ENCODE peak calls at places on chromosomes 11 and 22, in seven cellular contexts. One of them, this sample, is unnamed.

GRCh38 chr11:123174196-123175183 is 20.6 kb downstream of the CLMP start:
- DNase-seq in left ventricle myocardium inferior: no peak
- DNase-seq in epithelial cell of proximal tubule: peak; percentile 91
- DNase-seq in esophagus muscularis mucosa: no peak
- DNase-seq in kidney epithelial cell: peak; percentile 77
- DNase-seq in cardiac muscle cell: no peak
- DNase-seq in brain microvascular endothelial cell: peak; percentile 78
- DNase-seq in this sample: peak; percentile 85

GRCh38 chr22:45072322-45072903 is 62.6 kb upstream of the PHF21B start:
- DNase-seq in epithelial cell of proximal tubule: no peak
- DNase-seq in left ventricle myocardium inferior: no peak
- DNase-seq in cardiac muscle cell: no peak
- DNase-seq in esophagus muscularis mucosa: no peak
- DNase-seq in kidney epithelial cell: peak; percentile 62
- DNase-seq in brain microvascular endothelial cell: peak; percentile 54
- DNase-seq in this sample: peak; percentile 91

GRCh38 chr22:23266780-23267179 is 86.5 kb downstream of the BCR start:
- DNase-seq in left ventricle myocardium inferior: no peak
- DNase-seq in kidney epithelial cell: no peak
- DNase-seq in epithelial cell of proximal tubule: no peak
- DNase-seq in cardiac muscle cell: no peak
- DNase-seq in esophagus muscularis mucosa: no peak
- DNase-seq in brain microvascular endothelial cell: no peak
- DNase-seq in this sample: no peak

GRCh38 chr11:92964471-92964870 is 5.0 kb upstream of the MTNR1B start:
- DNase-seq in left ventricle myocardium inferior: no peak
- DNase-seq in esophagus muscularis mucosa: no peak
- DNase-seq in cardiac muscle cell: no peak
- DNase-seq in epithelial cell of proximal tubule: no peak
- DNase-seq in brain microvascular endothelial cell: no peak
- DNase-seq in kidney epithelial cell: no peak
- DNase-seq in this sample: no peak

GRCh38 chr11:71461696-71462095 is 8.7 kb downstream of the NADSYN1 start:
- DNase-seq in brain microvascular endothelial cell: no peak
- DNase-seq in cardiac muscle cell: no peak
- DNase-seq in left ventricle myocardium inferior: no peak
- DNase-seq in esophagus muscularis mucosa: no peak
- DNase-seq in kidney epithelial cell: no peak
- DNase-seq in epithelial cell of proximal tubule: no peak
- DNase-seq in this sample: no peak

GRCh38 chr11:27694992-27695391 is 5.3 kb downstream of the BDNF start:
- DNase-seq in left ventricle myocardium inferior: no peak
- DNase-seq in cardiac muscle cell: no peak
- DNase-seq in brain microvascular endothelial cell: no peak
- DNase-seq in kidney epithelial cell: no peak
- DNase-seq in epithelial cell of proximal tubule: no peak
- DNase-seq in esophagus muscularis mucosa: no peak
- DNase-seq in this sample: no peak

GRCh38 chr11:91104237-91104636 is 881.4 kb upstream of the CHORDC1 start:
- DNase-seq in brain microvascular endothelial cell: peak; percentile 52
- DNase-seq in left ventricle myocardium inferior: no peak
- DNase-seq in epithelial cell of proximal tubule: no peak
- DNase-seq in cardiac muscle cell: no peak
- DNase-seq in esophagus muscularis mucosa: no peak
- DNase-seq in kidney epithelial cell: peak; percentile 2
- DNase-seq in this sample: no peak

GRCh38 chr11:122044086-122044485 is 71.9 kb downstream of the BLID start:
- DNase-seq in kidney epithelial cell: no peak
- DNase-seq in epithelial cell of proximal tubule: no peak
- DNase-seq in esophagus muscularis mucosa: no peak
- DNase-seq in brain microvascular endothelial cell: no peak
- DNase-seq in cardiac muscle cell: no peak
- DNase-seq in left ventricle myocardium inferior: no peak
- DNase-seq in this sample: no peak

GRCh38 chr11:47083913-47084312 is 92.8 kb downstream of the ARFGAP2 start:
- DNase-seq in brain microvascular endothelial cell: no peak
- DNase-seq in epithelial cell of proximal tubule: no peak
- DNase-seq in cardiac muscle cell: no peak
- DNase-seq in left ventricle myocardium inferior: no peak
- DNase-seq in kidney epithelial cell: no peak
- DNase-seq in esophagus muscularis mucosa: no peak
- DNase-seq in this sample: no peak

GRCh38 chr11:77244277-77245014 is 57.0 kb downstream of the GDPD4 start:
- DNase-seq in brain microvascular endothelial cell: peak; percentile 36
- DNase-seq in left ventricle myocardium inferior: no peak
- DNase-seq in kidney epithelial cell: no peak
- DNase-seq in cardiac muscle cell: no peak
- DNase-seq in epithelial cell of proximal tubule: no peak
- DNase-seq in esophagus muscularis mucosa: no peak
- DNase-seq in this sample: peak; percentile 14

GRCh38 chr11:69295995-69296889 is 2.3 kb downstream of the MYEOV start:
- DNase-seq in epithelial cell of proximal tubule: no peak
- DNase-seq in left ventricle myocardium inferior: peak; percentile 54
- DNase-seq in esophagus muscularis mucosa: no peak
- DNase-seq in kidney epithelial cell: no peak
- DNase-seq in brain microvascular endothelial cell: peak; percentile 61
- DNase-seq in cardiac muscle cell: no peak
- DNase-seq in this sample: no peak

GRCh38 chr11:104995001-104995408 is 26.6 kb upstream of the CASP4 start:
- DNase-seq in epithelial cell of proximal tubule: no peak
- DNase-seq in left ventricle myocardium inferior: no peak
- DNase-seq in kidney epithelial cell: no peak
- DNase-seq in cardiac muscle cell: no peak
- DNase-seq in esophagus muscularis mucosa: no peak
- DNase-seq in brain microvascular endothelial cell: no peak
- DNase-seq in this sample: no peak

GRCh38 chr11:60887531-60887930 is 18.9 kb downstream of the PRPF19 start:
- DNase-seq in kidney epithelial cell: no peak
- DNase-seq in esophagus muscularis mucosa: no peak
- DNase-seq in cardiac muscle cell: peak; percentile 55
- DNase-seq in epithelial cell of proximal tubule: no peak
- DNase-seq in brain microvascular endothelial cell: peak; percentile 60
- DNase-seq in left ventricle myocardium inferior: no peak
- DNase-seq in this sample: peak; percentile 26

GRCh38 chr11:59185412-59185811 is 13.5 kb downstream of the DTX4 start:
- DNase-seq in left ventricle myocardium inferior: no peak
- DNase-seq in kidney epithelial cell: no peak
- DNase-seq in esophagus muscularis mucosa: no peak
- DNase-seq in brain microvascular endothelial cell: no peak
- DNase-seq in epithelial cell of proximal tubule: no peak
- DNase-seq in cardiac muscle cell: no peak
- DNase-seq in this sample: no peak

GRCh38 chr11:78883506-78883905 is 308.8 kb upstream of the NARS2 start:
- DNase-seq in cardiac muscle cell: no peak
- DNase-seq in epithelial cell of proximal tubule: no peak
- DNase-seq in brain microvascular endothelial cell: no peak
- DNase-seq in left ventricle myocardium inferior: no peak
- DNase-seq in kidney epithelial cell: no peak
- DNase-seq in esophagus muscularis mucosa: no peak
- DNase-seq in this sample: no peak

GRCh38 chr11:92123540-92123939 is 101.1 kb upstream of the FAT3 start:
- DNase-seq in left ventricle myocardium inferior: no peak
- DNase-seq in esophagus muscularis mucosa: no peak
- DNase-seq in epithelial cell of proximal tubule: no peak
- DNase-seq in cardiac muscle cell: no peak
- DNase-seq in brain microvascular endothelial cell: peak; percentile 13
- DNase-seq in kidney epithelial cell: peak; percentile 35
- DNase-seq in this sample: no peak

GRCh38 chr11:926341-926916 is 759 bp downstream of the AP2A2 start:
- DNase-seq in left ventricle myocardium inferior: no peak
- DNase-seq in esophagus muscularis mucosa: no peak
- DNase-seq in kidney epithelial cell: no peak
- DNase-seq in cardiac muscle cell: peak; percentile 45
- DNase-seq in brain microvascular endothelial cell: peak; percentile 37
- DNase-seq in epithelial cell of proximal tubule: no peak
- DNase-seq in this sample: peak; percentile 53

GRCh38 chr11:2097356-2097997 is 41.7 kb downstream of the IGF2 start:
- DNase-seq in esophagus muscularis mucosa: no peak
- DNase-seq in kidney epithelial cell: peak; percentile 35
- DNase-seq in left ventricle myocardium inferior: peak; percentile 65
- DNase-seq in epithelial cell of proximal tubule: no peak
- DNase-seq in cardiac muscle cell: peak; percentile 50
- DNase-seq in brain microvascular endothelial cell: peak; percentile 78
- DNase-seq in this sample: no peak

GRCh38 chr22:34243023-34243422 is 322.7 kb upstream of the LARGE1 start:
- DNase-seq in brain microvascular endothelial cell: no peak
- DNase-seq in cardiac muscle cell: no peak
- DNase-seq in kidney epithelial cell: no peak
- DNase-seq in esophagus muscularis mucosa: no peak
- DNase-seq in epithelial cell of proximal tubule: no peak
- DNase-seq in left ventricle myocardium inferior: peak; percentile 24
- DNase-seq in this sample: no peak

GRCh38 chr11:75380716-75381420 is 18.4 kb upstream of the RPS3 start:
- DNase-seq in esophagus muscularis mucosa: no peak
- DNase-seq in brain microvascular endothelial cell: no peak
- DNase-seq in cardiac muscle cell: peak; percentile 77
- DNase-seq in epithelial cell of proximal tubule: no peak
- DNase-seq in left ventricle myocardium inferior: no peak
- DNase-seq in kidney epithelial cell: no peak
- DNase-seq in this sample: no peak

GRCh38 chr22:46026907-46027218 is 49.9 kb upstream of the WNT7B start:
- DNase-seq in left ventricle myocardium inferior: no peak
- DNase-seq in cardiac muscle cell: no peak
- DNase-seq in esophagus muscularis mucosa: no peak
- DNase-seq in brain microvascular endothelial cell: no peak
- DNase-seq in epithelial cell of proximal tubule: no peak
- DNase-seq in kidney epithelial cell: no peak
- DNase-seq in this sample: no peak

GRCh38 chr22:46609175-46609690 is 11.0 kb upstream of the GRAMD4 start:
- DNase-seq in esophagus muscularis mucosa: no peak
- DNase-seq in kidney epithelial cell: no peak
- DNase-seq in brain microvascular endothelial cell: no peak
- DNase-seq in cardiac muscle cell: no peak
- DNase-seq in left ventricle myocardium inferior: no peak
- DNase-seq in epithelial cell of proximal tubule: no peak
- DNase-seq in this sample: no peak

GRCh38 chr22:49382451-49382735 is 445.3 kb downstream of the BRD1 start:
- DNase-seq in cardiac muscle cell: no peak
- DNase-seq in esophagus muscularis mucosa: no peak
- DNase-seq in left ventricle myocardium inferior: no peak
- DNase-seq in kidney epithelial cell: no peak
- DNase-seq in epithelial cell of proximal tubule: no peak
- DNase-seq in brain microvascular endothelial cell: no peak
- DNase-seq in this sample: no peak

GRCh38 chr11:64848779-64849599 is 4.5 kb upstream of the CDC42BPG start:
- DNase-seq in cardiac muscle cell: no peak
- DNase-seq in epithelial cell of proximal tubule: no peak
- DNase-seq in esophagus muscularis mucosa: no peak
- DNase-seq in brain microvascular endothelial cell: no peak
- DNase-seq in kidney epithelial cell: no peak
- DNase-seq in left ventricle myocardium inferior: no peak
- DNase-seq in this sample: no peak
- H3K4me3 ChIP-seq in cardiac muscle cell: no peak overlapping the region
- H3K4me3 ChIP-seq in epithelial cell of proximal tubule: no peak overlapping the region
- H3K4me3 ChIP-seq in esophagus muscularis mucosa: no peak overlapping the region
- H3K4me3 ChIP-seq in brain microvascular endothelial cell: no peak overlapping the region
- H3K4me3 ChIP-seq in kidney epithelial cell: no peak overlapping the region
- H3K4me3 ChIP-seq in left ventricle myocardium inferior: no peak overlapping the region
- H3K4me3 ChIP-seq in this sample: no peak overlapping the region

GRCh38 chr11:96707273-96707672 is 317.5 kb downstream of the JRKL start:
- DNase-seq in cardiac muscle cell: no peak
- DNase-seq in kidney epithelial cell: no peak
- DNase-seq in epithelial cell of proximal tubule: no peak
- DNase-seq in left ventricle myocardium inferior: no peak
- DNase-seq in esophagus muscularis mucosa: no peak
- DNase-seq in brain microvascular endothelial cell: no peak
- DNase-seq in this sample: no peak
- H3K4me3 ChIP-seq in cardiac muscle cell: no peak overlapping the region
- H3K4me3 ChIP-seq in kidney epithelial cell: no peak overlapping the region
- H3K4me3 ChIP-seq in epithelial cell of proximal tubule: no peak overlapping the region
- H3K4me3 ChIP-seq in left ventricle myocardium inferior: no peak overlapping the region
- H3K4me3 ChIP-seq in esophagus muscularis mucosa: no peak overlapping the region
- H3K4me3 ChIP-seq in brain microvascular endothelial cell: no peak overlapping the region
- H3K4me3 ChIP-seq in this sample: no peak overlapping the region

GRCh38 chr11:61914471-61915171 is 2.7 kb downstream of the RAB3IL1 start:
- DNase-seq in brain microvascular endothelial cell: no peak
- DNase-seq in cardiac muscle cell: no peak
- DNase-seq in epithelial cell of proximal tubule: no peak
- DNase-seq in esophagus muscularis mucosa: no peak
- DNase-seq in left ventricle myocardium inferior: no peak
- DNase-seq in kidney epithelial cell: no peak
- DNase-seq in this sample: no peak
- H3K4me3 ChIP-seq in brain microvascular endothelial cell: no peak overlapping the region
- H3K4me3 ChIP-seq in cardiac muscle cell: no peak overlapping the region
- H3K4me3 ChIP-seq in epithelial cell of proximal tubule: no peak overlapping the region
- H3K4me3 ChIP-seq in esophagus muscularis mucosa: peak overlapping the region; percentile 79
- H3K4me3 ChIP-seq in left ventricle myocardium inferior: peak overlapping the region; percentile 78
- H3K4me3 ChIP-seq in kidney epithelial cell: no peak overlapping the region
- H3K4me3 ChIP-seq in this sample: no peak overlapping the region

GRCh38 chr11:119014209-119014924 is 3.8 kb downstream of the RPS25 start:
- DNase-seq in left ventricle myocardium inferior: no peak
- DNase-seq in brain microvascular endothelial cell: no peak
- DNase-seq in esophagus muscularis mucosa: no peak
- DNase-seq in epithelial cell of proximal tubule: no peak
- DNase-seq in cardiac muscle cell: no peak
- DNase-seq in kidney epithelial cell: no peak
- DNase-seq in this sample: no peak

GRCh38 chr11:119015054-119015611 is 3.0 kb downstream of the RPS25 start:
- DNase-seq in esophagus muscularis mucosa: no peak
- DNase-seq in brain microvascular endothelial cell: no peak
- DNase-seq in left ventricle myocardium inferior: no peak
- DNase-seq in cardiac muscle cell: no peak
- DNase-seq in epithelial cell of proximal tubule: no peak
- DNase-seq in kidney epithelial cell: no peak
- DNase-seq in this sample: no peak

GRCh38 chr11:119019996-119020395 is 1.4 kb downstream of the TRAPPC4 start:
- DNase-seq in epithelial cell of proximal tubule: no peak
- DNase-seq in cardiac muscle cell: no peak
- DNase-seq in brain microvascular endothelial cell: no peak
- DNase-seq in esophagus muscularis mucosa: no peak
- DNase-seq in left ventricle myocardium inferior: no peak
- DNase-seq in kidney epithelial cell: no peak
- DNase-seq in this sample: no peak

GRCh38 chr11:119018074-119018938 is at the start of the genes RPS25 and TRAPPC4:
- DNase-seq in cardiac muscle cell: peak; percentile 96
- DNase-seq in kidney epithelial cell: peak; percentile 89
- DNase-seq in esophagus muscularis mucosa: peak; percentile 98
- DNase-seq in epithelial cell of proximal tubule: peak; percentile 75
- DNase-seq in brain microvascular endothelial cell: peak; percentile 93
- DNase-seq in left ventricle myocardium inferior: peak; percentile 95
- DNase-seq in this sample: peak; percentile 96

DNA sequence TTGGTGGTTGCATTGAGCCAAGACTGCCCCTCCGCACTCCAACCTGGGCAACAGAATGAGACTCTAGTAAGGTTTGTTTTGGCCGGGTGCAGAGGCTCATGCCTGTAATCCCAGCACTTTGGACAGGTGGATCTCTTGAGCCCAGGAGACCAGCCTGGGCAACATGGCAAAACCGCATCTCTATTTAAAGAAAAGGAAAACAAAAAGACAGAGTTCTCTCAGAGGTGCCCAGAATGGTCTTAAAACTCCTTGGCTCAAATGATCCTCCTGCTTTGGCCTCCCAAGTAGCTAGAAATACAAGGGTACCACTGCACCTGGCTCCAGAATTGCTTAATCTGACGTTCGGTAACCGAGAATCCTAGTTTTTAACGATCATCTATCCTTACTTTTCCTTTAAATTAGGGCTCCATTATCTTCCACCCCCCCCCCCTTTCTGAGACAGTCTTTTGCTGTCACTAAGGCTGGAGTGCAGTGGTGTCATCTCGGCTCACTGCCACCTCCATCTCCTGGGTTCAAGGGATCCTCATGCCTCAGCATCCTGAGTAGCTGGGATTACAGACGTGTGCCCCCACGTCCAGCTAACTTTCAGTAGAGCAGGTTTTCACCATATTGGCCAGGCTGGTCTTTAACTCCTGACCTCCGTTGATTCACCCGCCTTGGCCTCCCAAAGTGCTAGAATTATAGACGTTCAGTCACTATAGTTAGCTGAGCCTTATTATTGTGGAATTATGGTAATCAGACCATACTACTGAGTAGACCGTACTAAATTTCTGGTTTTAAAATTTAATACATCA is 1.7 kb downstream of the RPS25 start:
- DNase-seq in left ventricle myocardium inferior: no peak
- DNase-seq in kidney epithelial cell: no peak
- DNase-seq in esophagus muscularis mucosa: no peak
- DNase-seq in brain microvascular endothelial cell: no peak
- DNase-seq in epithelial cell of proximal tubule: no peak
- DNase-seq in cardiac muscle cell: no peak
- DNase-seq in this sample: no peak
- H3K4me3 ChIP-seq in left ventricle myocardium inferior: peak overlapping the region; percentile 79
- H3K4me3 ChIP-seq in kidney epithelial cell: no peak overlapping the region
- H3K4me3 ChIP-seq in esophagus muscularis mucosa: no peak overlapping the region
- H3K4me3 ChIP-seq in brain microvascular endothelial cell: peak overlapping the region; percentile 24
- H3K4me3 ChIP-seq in epithelial cell of proximal tubule: peak overlapping the region; percentile 88
- H3K4me3 ChIP-seq in cardiac muscle cell: peak overlapping the region; percentile 72
- H3K4me3 ChIP-seq in this sample: peak overlapping the region; percentile 97